ENCODE peak calls at places on chromosomes 16 and 17, in eight cellular contexts. One of them, this sample, is unnamed.

GRCh38 chr17:4161560-4162221 is 18.7 kb downstream of the CYB5D2 start:
- DNase-seq in bronchial epithelial cell: no peak
- DNase-seq in mucosa of descending colon: no peak
- DNase-seq in esophagus muscularis mucosa: no peak
- DNase-seq in neural progenitor cell: peak; percentile 52
- DNase-seq in heart left ventricle: no peak
- DNase-seq in suprapubic skin: no peak
- DNase-seq in GM12865: no peak
- DNase-seq in this sample: peak; percentile 48

GRCh38 chr16:86669937-86670772 is 91.8 kb downstream of the FOXL1 start:
- DNase-seq in bronchial epithelial cell: no peak
- DNase-seq in mucosa of descending colon: no peak
- DNase-seq in esophagus muscularis mucosa: no peak
- DNase-seq in neural progenitor cell: peak; percentile 54
- DNase-seq in heart left ventricle: no peak
- DNase-seq in suprapubic skin: no peak
- DNase-seq in GM12865: no peak
- DNase-seq in this sample: no peak

GRCh38 chr16:86343111-86343642 is 167.2 kb upstream of the FOXF1 start:
- DNase-seq in bronchial epithelial cell: no peak
- DNase-seq in mucosa of descending colon: peak; percentile 66
- DNase-seq in esophagus muscularis mucosa: peak; percentile 95
- DNase-seq in neural progenitor cell: no peak
- DNase-seq in heart left ventricle: peak; percentile 36
- DNase-seq in suprapubic skin: no peak
- DNase-seq in GM12865: no peak
- DNase-seq in this sample: no peak

GRCh38 chr16:78478267-78478821 is 378.9 kb downstream of the WWOX start:
- DNase-seq in bronchial epithelial cell: no peak
- DNase-seq in mucosa of descending colon: no peak
- DNase-seq in esophagus muscularis mucosa: no peak
- DNase-seq in neural progenitor cell: peak; percentile 30
- DNase-seq in heart left ventricle: no peak
- DNase-seq in suprapubic skin: no peak
- DNase-seq in GM12865: no peak
- DNase-seq in this sample: no peak

GRCh38 chr16:85091522-85091910 is 20.8 kb downstream of the CIBAR2 start:
- DNase-seq in bronchial epithelial cell: no peak
- DNase-seq in mucosa of descending colon: no peak
- DNase-seq in esophagus muscularis mucosa: no peak
- DNase-seq in neural progenitor cell: no peak
- DNase-seq in heart left ventricle: no peak
- DNase-seq in suprapubic skin: no peak
- DNase-seq in GM12865: no peak
- DNase-seq in this sample: no peak

GRCh38 chr17:42408076-42408475 is 15.0 kb downstream of the CAVIN1 start:
- DNase-seq in bronchial epithelial cell: no peak
- DNase-seq in mucosa of descending colon: no peak
- DNase-seq in esophagus muscularis mucosa: no peak
- DNase-seq in neural progenitor cell: no peak
- DNase-seq in heart left ventricle: peak; percentile 77
- DNase-seq in suprapubic skin: no peak
- DNase-seq in GM12865: no peak
- DNase-seq in this sample: no peak

GRCh38 chr16:29825145-29826044 is 5.1 kb downstream of the MVP start:
- DNase-seq in bronchial epithelial cell: peak; percentile 27
- DNase-seq in mucosa of descending colon: peak; percentile 73
- DNase-seq in esophagus muscularis mucosa: no peak
- DNase-seq in neural progenitor cell: peak; percentile 41
- DNase-seq in heart left ventricle: peak; percentile 67
- DNase-seq in suprapubic skin: no peak
- DNase-seq in GM12865: peak; percentile 77
- DNase-seq in this sample: no peak

GRCh38 chr16:46972971-46973456 is 460 bp downstream of the DNAJA2 start:
- DNase-seq in bronchial epithelial cell: peak; percentile 3
- DNase-seq in mucosa of descending colon: peak; percentile 73
- DNase-seq in esophagus muscularis mucosa: no peak
- DNase-seq in neural progenitor cell: peak; percentile 67
- DNase-seq in heart left ventricle: peak; percentile 49
- DNase-seq in suprapubic skin: peak; percentile 80
- DNase-seq in GM12865: peak; percentile 59
- DNase-seq in this sample: peak; percentile 87

GRCh38 chr16:66070140-66070887 is 296.2 kb upstream of the CDH5 start:
- DNase-seq in bronchial epithelial cell: no peak
- DNase-seq in mucosa of descending colon: peak; percentile 50
- DNase-seq in esophagus muscularis mucosa: peak; percentile 93
- DNase-seq in neural progenitor cell: no peak
- DNase-seq in heart left ventricle: peak; percentile 59
- DNase-seq in suprapubic skin: no peak
- DNase-seq in GM12865: no peak
- DNase-seq in this sample: no peak

GRCh38 chr16:20271893-20272292 is 55.4 kb downstream of the GP2 start:
- DNase-seq in bronchial epithelial cell: no peak
- DNase-seq in mucosa of descending colon: no peak
- DNase-seq in esophagus muscularis mucosa: no peak
- DNase-seq in neural progenitor cell: no peak
- DNase-seq in heart left ventricle: no peak
- DNase-seq in suprapubic skin: no peak
- DNase-seq in GM12865: no peak
- DNase-seq in this sample: no peak

GRCh38 chr17:3556905-3557767 is 476 bp downstream of the TRPV3 start:
- DNase-seq in bronchial epithelial cell: no peak
- DNase-seq in mucosa of descending colon: no peak
- DNase-seq in esophagus muscularis mucosa: peak; percentile 57
- DNase-seq in neural progenitor cell: no peak
- DNase-seq in heart left ventricle: no peak
- DNase-seq in suprapubic skin: no peak
- DNase-seq in GM12865: peak; percentile 59
- DNase-seq in this sample: no peak

GRCh38 chr16:85861095-85861825 is 37.7 kb upstream of the IRF8 start:
- DNase-seq in bronchial epithelial cell: no peak
- DNase-seq in mucosa of descending colon: no peak
- DNase-seq in esophagus muscularis mucosa: no peak
- DNase-seq in neural progenitor cell: no peak
- DNase-seq in heart left ventricle: no peak
- DNase-seq in suprapubic skin: no peak
- DNase-seq in GM12865: no peak
- DNase-seq in this sample: peak; percentile 70

GRCh38 chr17:5099271-5099670 is 12.4 kb downstream of the ZNF232 start:
- DNase-seq in bronchial epithelial cell: no peak
- DNase-seq in mucosa of descending colon: no peak
- DNase-seq in esophagus muscularis mucosa: no peak
- DNase-seq in neural progenitor cell: no peak
- DNase-seq in heart left ventricle: no peak
- DNase-seq in suprapubic skin: no peak
- DNase-seq in GM12865: no peak
- DNase-seq in this sample: peak; percentile 17

GRCh38 chr17:9389116-9389515 is 186.5 kb downstream of the STX8 start:
- DNase-seq in bronchial epithelial cell: peak; percentile 99
- DNase-seq in mucosa of descending colon: no peak
- DNase-seq in esophagus muscularis mucosa: no peak
- DNase-seq in neural progenitor cell: no peak
- DNase-seq in heart left ventricle: no peak
- DNase-seq in suprapubic skin: no peak
- DNase-seq in GM12865: peak; percentile 81
- DNase-seq in this sample: no peak

GRCh38 chr16:3188925-3189825 is 1.2 kb downstream of the OR1F1 start:
- DNase-seq in bronchial epithelial cell: peak; percentile 54
- DNase-seq in mucosa of descending colon: no peak
- DNase-seq in esophagus muscularis mucosa: no peak
- DNase-seq in neural progenitor cell: peak; percentile 75
- DNase-seq in heart left ventricle: no peak
- DNase-seq in suprapubic skin: no peak
- DNase-seq in GM12865: peak; percentile 87
- DNase-seq in this sample: no peak

GRCh38 chr17:15886804-15887203 is 58.1 kb upstream of the ADORA2B start:
- DNase-seq in bronchial epithelial cell: no peak
- DNase-seq in mucosa of descending colon: no peak
- DNase-seq in esophagus muscularis mucosa: no peak
- DNase-seq in neural progenitor cell: no peak
- DNase-seq in heart left ventricle: no peak
- DNase-seq in suprapubic skin: no peak
- DNase-seq in GM12865: no peak
- DNase-seq in this sample: no peak

GRCh38 chr17:9935408-9935807 is 30.3 kb upstream of the RCVRN start:
- DNase-seq in bronchial epithelial cell: no peak
- DNase-seq in mucosa of descending colon: no peak
- DNase-seq in esophagus muscularis mucosa: no peak
- DNase-seq in neural progenitor cell: no peak
- DNase-seq in heart left ventricle: no peak
- DNase-seq in suprapubic skin: peak; percentile 87
- DNase-seq in GM12865: no peak
- DNase-seq in this sample: no peak

GRCh38 chr17:39921323-39921722 is 2.9 kb upstream of the GSDMB start:
- DNase-seq in bronchial epithelial cell: no peak
- DNase-seq in mucosa of descending colon: no peak
- DNase-seq in esophagus muscularis mucosa: no peak
- DNase-seq in neural progenitor cell: no peak
- DNase-seq in heart left ventricle: no peak
- DNase-seq in suprapubic skin: no peak
- DNase-seq in GM12865: peak; percentile 31
- DNase-seq in this sample: no peak

GRCh38 chr16:64408699-64409098 is 713.2 kb downstream of the CDH11 start:
- DNase-seq in bronchial epithelial cell: no peak
- DNase-seq in mucosa of descending colon: no peak
- DNase-seq in esophagus muscularis mucosa: no peak
- DNase-seq in neural progenitor cell: no peak
- DNase-seq in heart left ventricle: no peak
- DNase-seq in suprapubic skin: no peak
- DNase-seq in GM12865: no peak
- DNase-seq in this sample: no peak

GRCh38 chr16:4679854-4680636 is 13.3 kb upstream of the NUDT16L1 start:
- DNase-seq in bronchial epithelial cell: peak; percentile 78
- DNase-seq in mucosa of descending colon: peak; percentile 87
- DNase-seq in esophagus muscularis mucosa: no peak
- DNase-seq in neural progenitor cell: no peak
- DNase-seq in heart left ventricle: peak; percentile 60
- DNase-seq in suprapubic skin: peak; percentile 90
- DNase-seq in GM12865: no peak
- DNase-seq in this sample: no peak

GRCh38 chr17:688100-688989 is 26.3 kb downstream of the VPS53 start:
- DNase-seq in bronchial epithelial cell: no peak
- DNase-seq in mucosa of descending colon: peak; percentile 58
- DNase-seq in esophagus muscularis mucosa: no peak
- DNase-seq in neural progenitor cell: peak; percentile 56
- DNase-seq in heart left ventricle: no peak
- DNase-seq in suprapubic skin: no peak
- DNase-seq in GM12865: peak; percentile 26
- DNase-seq in this sample: no peak
- H3K4me3 ChIP-seq in bronchial epithelial cell: no peak overlapping the region
- H3K4me3 ChIP-seq in mucosa of descending colon: no peak overlapping the region
- H3K4me3 ChIP-seq in esophagus muscularis mucosa: no peak overlapping the region
- H3K4me3 ChIP-seq in neural progenitor cell: no peak overlapping the region
- H3K4me3 ChIP-seq in heart left ventricle: no peak overlapping the region
- H3K4me3 ChIP-seq in suprapubic skin: no peak overlapping the region
- H3K4me3 ChIP-seq in GM12865: no peak overlapping the region
- H3K4me3 ChIP-seq in this sample: no peak overlapping the region

DNA sequence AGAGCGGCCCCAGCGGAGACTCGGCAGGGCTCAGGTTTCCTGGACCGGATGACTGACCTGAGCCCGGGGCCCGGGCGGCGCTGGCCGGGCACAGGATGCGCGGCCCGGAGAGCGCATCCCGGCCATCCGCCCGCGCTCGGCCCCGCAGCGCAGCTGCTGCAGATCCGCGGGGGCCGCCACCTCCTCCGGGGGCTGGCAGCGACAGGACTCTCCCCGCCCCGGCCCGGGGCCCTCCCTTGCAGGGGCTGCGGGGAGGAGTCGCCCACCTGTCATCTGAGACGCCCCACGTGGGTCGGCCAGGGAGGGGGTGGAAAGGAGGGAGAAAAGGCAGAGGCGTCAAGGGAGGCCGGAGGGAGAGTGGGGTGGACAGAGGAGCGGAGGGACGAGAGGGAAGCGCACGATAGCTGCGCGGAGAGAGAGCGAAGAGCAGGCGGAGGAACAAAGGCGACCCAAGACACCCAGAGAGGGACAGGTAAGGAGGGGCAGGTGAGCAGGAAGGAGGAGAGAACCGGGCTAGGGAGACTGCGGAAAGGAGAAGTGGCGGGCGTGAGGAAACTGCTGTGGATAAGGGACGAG is 471 bp upstream of the PRKAR1A start:
- DNase-seq in bronchial epithelial cell: peak; percentile 23
- DNase-seq in mucosa of descending colon: peak; percentile 88
- DNase-seq in esophagus muscularis mucosa: no peak
- DNase-seq in neural progenitor cell: peak; percentile 92
- DNase-seq in heart left ventricle: peak; percentile 87
- DNase-seq in suprapubic skin: peak; percentile 87
- DNase-seq in GM12865: peak; percentile 74
- DNase-seq in this sample: peak; percentile 56
- TF ChIP-seq CTCF in bronchial epithelial cell: peak; percentile 2
- TF ChIP-seq CTCF in mucosa of descending colon: no peak
- TF ChIP-seq CTCF in esophagus muscularis mucosa: peak; percentile 28
- TF ChIP-seq CTCF in neural progenitor cell: no peak
- TF ChIP-seq CTCF in heart left ventricle: peak; percentile 16
- TF ChIP-seq CTCF in suprapubic skin: peak; percentile 10
- TF ChIP-seq CTCF in GM12865: no peak
- TF ChIP-seq CTCF in this sample: no peak

GRCh38 chr17:68329331-68329730 is 38.0 kb downstream of the ARSG start:
- DNase-seq in bronchial epithelial cell: no peak
- DNase-seq in mucosa of descending colon: no peak
- DNase-seq in esophagus muscularis mucosa: no peak
- DNase-seq in neural progenitor cell: no peak
- DNase-seq in heart left ventricle: no peak
- DNase-seq in suprapubic skin: no peak
- DNase-seq in GM12865: no peak
- DNase-seq in this sample: no peak

GRCh38 chr17:68325961-68326360 is 34.7 kb downstream of the ARSG start:
- DNase-seq in bronchial epithelial cell: no peak
- DNase-seq in mucosa of descending colon: no peak
- DNase-seq in esophagus muscularis mucosa: no peak
- DNase-seq in neural progenitor cell: no peak
- DNase-seq in heart left ventricle: no peak
- DNase-seq in suprapubic skin: no peak
- DNase-seq in GM12865: no peak
- DNase-seq in this sample: no peak

GRCh38 chr17:68326681-68327080 is 35.4 kb downstream of the ARSG start:
- DNase-seq in bronchial epithelial cell: peak; percentile 40
- DNase-seq in mucosa of descending colon: no peak
- DNase-seq in esophagus muscularis mucosa: no peak
- DNase-seq in neural progenitor cell: no peak
- DNase-seq in heart left ventricle: no peak
- DNase-seq in suprapubic skin: no peak
- DNase-seq in GM12865: no peak
- DNase-seq in this sample: no peak

GRCh38 chr17:68327823-68328557 is 36.7 kb downstream of the ARSG start:
- DNase-seq in bronchial epithelial cell: no peak
- DNase-seq in mucosa of descending colon: no peak
- DNase-seq in esophagus muscularis mucosa: no peak
- DNase-seq in neural progenitor cell: no peak
- DNase-seq in heart left ventricle: no peak
- DNase-seq in suprapubic skin: no peak
- DNase-seq in GM12865: peak; percentile 35
- DNase-seq in this sample: no peak

GRCh38 chr17:68328676-68329075 is 37.4 kb downstream of the ARSG start:
- DNase-seq in bronchial epithelial cell: peak; percentile 66
- DNase-seq in mucosa of descending colon: no peak
- DNase-seq in esophagus muscularis mucosa: no peak
- DNase-seq in neural progenitor cell: no peak
- DNase-seq in heart left ventricle: no peak
- DNase-seq in suprapubic skin: no peak
- DNase-seq in GM12865: no peak
- DNase-seq in this sample: no peak
- H3K4me3 ChIP-seq in bronchial epithelial cell: no peak overlapping the region
- H3K4me3 ChIP-seq in mucosa of descending colon: no peak overlapping the region
- H3K4me3 ChIP-seq in esophagus muscularis mucosa: no peak overlapping the region
- H3K4me3 ChIP-seq in neural progenitor cell: no peak overlapping the region
- H3K4me3 ChIP-seq in heart left ventricle: no peak overlapping the region
- H3K4me3 ChIP-seq in suprapubic skin: no peak overlapping the region
- H3K4me3 ChIP-seq in GM12865: no peak overlapping the region
- H3K4me3 ChIP-seq in this sample: no peak overlapping the region

GRCh38 chr17:44997733-44998520 is 29.8 kb upstream of the C1QL1 start:
- DNase-seq in bronchial epithelial cell: no peak
- DNase-seq in mucosa of descending colon: no peak
- DNase-seq in esophagus muscularis mucosa: no peak
- DNase-seq in neural progenitor cell: no peak
- DNase-seq in heart left ventricle: peak; percentile 33
- DNase-seq in suprapubic skin: no peak
- DNase-seq in GM12865: no peak
- DNase-seq in this sample: no peak
- TF ChIP-seq CTCF in bronchial epithelial cell: no peak
- TF ChIP-seq CTCF in mucosa of descending colon: no peak
- TF ChIP-seq CTCF in esophagus muscularis mucosa: no peak
- TF ChIP-seq CTCF in neural progenitor cell: no peak
- TF ChIP-seq CTCF in heart left ventricle: no peak
- TF ChIP-seq CTCF in suprapubic skin: no peak
- TF ChIP-seq CTCF in GM12865: no peak
- TF ChIP-seq CTCF in this sample: no peak